ENCODE peak calls at places on chromosomes 12 and 14, in six cellular contexts. A is IMR-90, B is neuronal stem cell, Y is mesenchymal stem cell, T is H9, G is H1. D is an unnamed sample.

GRCh38 chr14:101221549-101222160 is 318.1 kb upstream of the RTL1 start:
- DNase-seq in T (peak), Y (no peak), A (no peak), B (no peak), G (no peak), D (no peak)

GRCh38 chr12:121441555-121441954 is 41.6 kb downstream of the RNF34 start:
- DNase-seq in Y (no peak), T (peak), G (peak), A (no peak), B (no peak), D (peak)

GRCh38 chr14:36019126-36019525 is 157.4 kb downstream of the PTCSC3 start:
- DNase-seq in G (no peak), A (no peak), B (no peak), T (no peak), Y (no peak), D (no peak)

GRCh38 chr12:57459750-57460400 is at the start of gene GLI1:
- DNase-seq in G (no peak), A (peak), Y (no peak), T (peak), B (no peak), D (peak)

GRCh38 chr12:107429006-107429698 is 256.4 kb upstream of the PWP1 start:
- DNase-seq in G (no peak), B (no peak), A (no peak), T (no peak), Y (no peak), D (no peak)

GRCh38 chr12:3994500-3994899 is 121.3 kb upstream of the PARP11 start:
- DNase-seq in G (no peak), T (no peak), A (no peak), Y (no peak), B (no peak), D (no peak)

GRCh38 chr12:17470460-17470859 is 619.5 kb downstream of the RERGL start:
- DNase-seq in A (no peak), Y (no peak), G (no peak), T (no peak), B (no peak), D (no peak)

GRCh38 chr14:83714141-83714540 is 1815.8 kb upstream of the FLRT2 start:
- DNase-seq in B (no peak), G (no peak), T (no peak), A (no peak), Y (no peak), D (no peak)

GRCh38 chr12:45727994-45728624 is 1.4 kb upstream of the ARID2 start:
- DNase-seq in A (peak), T (no peak), G (no peak), B (no peak), Y (no peak), D (no peak)
- H2BK5ac ChIP-seq in A (peak), T (no peak), G (peak), B (no peak), Y (peak), D (peak)

GRCh38 chr12:47382305-47382704 is 302.5 kb upstream of the AMIGO2 start:
- DNase-seq in Y (no peak), G (no peak), A (no peak), B (no peak), T (no peak), D (no peak)
- H2BK15ac ChIP-seq in Y (no peak), G (no peak), A (no peak), B (no peak), T (no peak), D (no peak)

DNA sequence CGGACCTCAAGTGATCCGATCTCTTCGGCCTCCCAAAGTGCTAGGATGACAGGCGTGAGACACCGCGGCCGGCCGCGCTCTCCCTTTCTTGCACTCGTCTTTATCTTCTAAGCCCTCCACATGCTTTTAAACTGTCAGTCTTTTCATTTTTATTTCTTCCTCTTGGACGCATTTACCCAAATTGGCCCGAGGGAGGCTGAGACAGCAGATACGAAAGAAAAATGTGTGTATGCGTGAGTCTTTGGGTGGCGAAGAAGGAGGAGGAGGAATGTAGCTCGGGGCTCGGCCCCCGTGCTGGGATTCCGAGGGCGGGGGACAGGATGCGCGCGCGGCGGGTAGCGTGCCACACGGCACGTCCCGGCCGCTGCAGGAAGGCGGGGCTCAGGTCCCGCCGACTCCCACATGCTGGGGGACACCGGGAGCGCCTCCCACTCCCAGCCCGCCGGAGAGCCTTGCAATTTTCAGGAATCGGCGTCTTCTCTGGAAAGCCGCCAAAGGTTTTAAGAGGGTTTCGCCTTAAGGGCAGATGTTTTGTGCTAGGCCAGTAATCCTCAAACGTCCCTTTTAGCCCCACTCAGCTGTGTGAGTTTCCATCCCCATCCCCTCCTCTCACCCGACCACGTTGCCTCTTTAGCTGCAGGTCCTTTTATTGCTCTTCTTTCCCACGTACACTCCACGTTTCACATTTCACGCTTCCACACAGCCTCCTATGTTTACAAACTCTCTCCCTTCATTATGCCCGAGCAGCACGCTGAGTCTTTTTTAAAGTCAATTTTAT is 34.7 kb upstream of the SLC2A3 start:
- DNase-seq in B (peak), A (peak), Y (peak), T (peak), G (peak), D (peak)
- H2BK5ac ChIP-seq in B (peak), A (peak), Y (peak), T (no peak), G (peak), D (peak)

DNA sequence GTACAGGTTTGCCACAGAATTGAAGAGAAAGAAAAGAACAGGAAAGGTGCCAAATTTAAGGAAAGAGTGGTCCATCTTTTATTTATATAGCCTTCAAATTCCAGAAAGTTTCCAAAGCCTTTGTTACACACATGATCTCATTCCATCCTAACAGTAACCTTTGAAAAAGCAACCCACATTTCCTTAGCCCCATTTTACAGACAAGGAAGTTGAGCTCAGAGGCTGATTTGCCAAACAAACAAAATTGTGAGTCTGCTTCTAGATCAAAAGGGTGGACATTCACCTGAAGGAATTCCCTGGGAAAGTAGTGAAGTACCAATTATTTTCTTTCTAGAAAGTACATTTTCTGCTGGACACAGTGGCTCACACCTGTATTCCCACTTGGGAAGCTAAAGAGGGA is 32.0 kb downstream of the KICS2 start:
- DNase-seq in T (no peak), G (no peak), B (no peak), A (no peak), Y (no peak), D (no peak)
- H2BK15ac ChIP-seq in T (no peak), G (no peak), B (no peak), A (peak), Y (no peak), D (no peak)

GRCh38 chr14:103057028-103057371 is 349 bp downstream of the CDC42BPB start:
- DNase-seq in G (no peak), T (no peak), B (no peak), A (no peak), Y (peak), D (peak)
- H2BK5ac ChIP-seq in G (peak), T (no peak), B (peak), A (peak), Y (peak), D (no peak)

GRCh38 chr12:118446247-118446646 is 69.9 kb downstream of the SUDS3 start:
- DNase-seq in A (no peak), G (no peak), B (no peak), T (no peak), Y (no peak), D (peak)

GRCh38 chr12:118448341-118448740 is 72.0 kb downstream of the SUDS3 start:
- DNase-seq in A (no peak), Y (no peak), B (no peak), T (no peak), G (no peak), D (no peak)

DNA sequence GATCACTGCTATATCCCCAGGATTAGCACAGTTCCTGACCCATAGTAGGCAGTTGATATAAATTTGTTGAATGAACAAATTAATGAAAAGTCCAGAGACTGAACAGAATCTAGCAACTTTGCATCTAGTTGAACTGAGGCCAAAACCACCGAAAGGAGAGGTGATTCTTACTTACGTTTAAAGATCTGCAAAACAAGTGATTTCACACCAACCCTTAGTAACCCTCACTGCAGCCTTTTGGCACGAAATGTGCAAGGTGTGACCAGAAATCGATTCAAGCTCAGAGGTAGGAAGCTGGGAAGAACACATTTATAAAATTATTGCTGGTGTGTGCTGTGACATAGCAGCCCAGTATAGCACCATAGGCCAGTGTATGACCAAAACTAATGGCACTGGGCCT is 70.8 kb downstream of the SUDS3 start:
- DNase-seq in Y (no peak), B (no peak), A (no peak), G (no peak), T (no peak), D (no peak)
- H2BK15ac ChIP-seq in Y (no peak), B (no peak), A (no peak), G (no peak), T (no peak), D (no peak)

GRCh38 chr14:58533417-58533816 is 104.3 kb upstream of the DACT1 start:
- DNase-seq in T (no peak), Y (peak), A (no peak), G (no peak), B (no peak), D (peak)

GRCh38 chr14:58540693-58541092 is 97.1 kb upstream of the DACT1 start:
- DNase-seq in A (peak), Y (no peak), B (no peak), T (no peak), G (no peak), D (no peak)

GRCh38 chr14:58536975-58537374 is 100.8 kb upstream of the DACT1 start:
- DNase-seq in T (no peak), A (no peak), Y (no peak), G (no peak), B (no peak), D (no peak)

DNA sequence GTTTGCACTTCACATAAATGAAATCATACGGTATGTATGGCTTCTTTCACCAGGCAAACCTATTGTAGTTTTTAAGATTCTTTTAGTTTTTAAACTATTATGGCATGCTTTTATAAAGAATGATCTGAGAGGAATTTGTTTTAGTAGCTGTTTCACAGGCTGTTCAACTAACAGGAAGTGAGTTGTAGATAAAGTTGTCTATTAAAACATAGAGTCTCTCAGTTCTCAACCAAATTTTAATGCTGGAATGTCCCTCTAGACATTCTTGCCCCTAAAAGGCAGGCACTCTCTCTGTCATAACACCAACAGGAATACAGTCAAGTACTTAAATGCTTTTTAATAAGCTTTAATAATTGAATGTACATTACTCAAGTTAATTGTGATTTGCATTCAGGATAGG is 102.7 kb upstream of the DACT1 start:
- DNase-seq in G (no peak), A (peak), B (no peak), Y (peak), T (no peak), D (no peak)
- H2BK5ac ChIP-seq in G (no peak), A (peak), B (no peak), Y (no peak), T (no peak), D (no peak)

GRCh38 chr14:78524766-78525165 is 354.6 kb downstream of the NRXN3 start:
- DNase-seq in T (no peak), A (no peak), Y (no peak), B (no peak), G (no peak), D (no peak)
- H2BK15ac ChIP-seq in T (no peak), A (no peak), Y (no peak), B (no peak), G (no peak), D (no peak)

D was measured in mesendoderm.